ENCODE peak calls at places on chromosomes 11 and 22, in six cellular contexts. One of them, this sample, is unnamed.

GRCh38 chr22:27329966-27330645 is 471.4 kb downstream of the MN1 start:
- DNase-seq in SJCRH30: no peak
- DNase-seq in aorta: no peak
- DNase-seq in suprapubic skin: no peak
- DNase-seq in thoracic aorta: no peak
- DNase-seq in CD8-positive, alpha-beta memory T cell: no peak
- DNase-seq in this sample: no peak

GRCh38 chr11:4187055-4187988 is 92.7 kb downstream of the RRM1 start:
- DNase-seq in aorta: peak
- DNase-seq in CD8-positive, alpha-beta memory T cell: peak
- DNase-seq in suprapubic skin: peak
- DNase-seq in thoracic aorta: peak
- DNase-seq in SJCRH30: peak
- DNase-seq in this sample: peak

GRCh38 chr11:81237139-81237538 is 1496.5 kb downstream of the FAM181B start:
- DNase-seq in aorta: no peak
- DNase-seq in thoracic aorta: no peak
- DNase-seq in suprapubic skin: no peak
- DNase-seq in CD8-positive, alpha-beta memory T cell: no peak
- DNase-seq in SJCRH30: peak
- DNase-seq in this sample: no peak

GRCh38 chr11:132631956-132632355 is 900.3 kb downstream of the OPCML start:
- DNase-seq in suprapubic skin: no peak
- DNase-seq in thoracic aorta: no peak
- DNase-seq in aorta: no peak
- DNase-seq in CD8-positive, alpha-beta memory T cell: no peak
- DNase-seq in SJCRH30: no peak
- DNase-seq in this sample: no peak

GRCh38 chr11:118607401-118608267 is at the start of gene PHLDB1:
- DNase-seq in SJCRH30: peak
- DNase-seq in suprapubic skin: no peak
- DNase-seq in CD8-positive, alpha-beta memory T cell: peak
- DNase-seq in thoracic aorta: no peak
- DNase-seq in aorta: peak
- DNase-seq in this sample: peak

GRCh38 chr11:67071420-67072284 is 15.0 kb downstream of the RHOD start:
- DNase-seq in CD8-positive, alpha-beta memory T cell: peak
- DNase-seq in thoracic aorta: no peak
- DNase-seq in aorta: peak
- DNase-seq in SJCRH30: peak
- DNase-seq in suprapubic skin: no peak
- DNase-seq in this sample: peak

GRCh38 chr11:66717925-66718319 is 11.1 kb downstream of the SPTBN2 start:
- DNase-seq in suprapubic skin: no peak
- DNase-seq in thoracic aorta: no peak
- DNase-seq in CD8-positive, alpha-beta memory T cell: no peak
- DNase-seq in SJCRH30: no peak
- DNase-seq in aorta: no peak
- DNase-seq in this sample: no peak

GRCh38 chr22:27561301-27561820 is 240.2 kb downstream of the MN1 start:
- DNase-seq in aorta: no peak
- DNase-seq in suprapubic skin: no peak
- DNase-seq in thoracic aorta: no peak
- DNase-seq in CD8-positive, alpha-beta memory T cell: no peak
- DNase-seq in SJCRH30: peak
- DNase-seq in this sample: no peak

GRCh38 chr11:117187799-117188481 is 9.4 kb downstream of the SIDT2 start:
- DNase-seq in CD8-positive, alpha-beta memory T cell: no peak
- DNase-seq in SJCRH30: no peak
- DNase-seq in suprapubic skin: no peak
- DNase-seq in thoracic aorta: no peak
- DNase-seq in aorta: peak
- DNase-seq in this sample: no peak

GRCh38 chr11:120222916-120223315 is 12.1 kb downstream of the OAF start:
- DNase-seq in thoracic aorta: no peak
- DNase-seq in suprapubic skin: no peak
- DNase-seq in aorta: no peak
- DNase-seq in SJCRH30: no peak
- DNase-seq in CD8-positive, alpha-beta memory T cell: no peak
- DNase-seq in this sample: no peak

GRCh38 chr11:69102732-69103615 is 52.8 kb upstream of the SMIM38 start:
- DNase-seq in aorta: no peak
- DNase-seq in CD8-positive, alpha-beta memory T cell: no peak
- DNase-seq in thoracic aorta: no peak
- DNase-seq in SJCRH30: peak
- DNase-seq in suprapubic skin: no peak
- DNase-seq in this sample: no peak

GRCh38 chr11:105699203-105699602 is 89.3 kb downstream of the GRIA4 start:
- DNase-seq in suprapubic skin: no peak
- DNase-seq in SJCRH30: no peak
- DNase-seq in CD8-positive, alpha-beta memory T cell: no peak
- DNase-seq in aorta: no peak
- DNase-seq in thoracic aorta: no peak
- DNase-seq in this sample: no peak

GRCh38 chr11:67272327-67273259 is 6.3 kb downstream of the GRK2 start:
- DNase-seq in thoracic aorta: no peak
- DNase-seq in SJCRH30: no peak
- DNase-seq in suprapubic skin: no peak
- DNase-seq in aorta: peak
- DNase-seq in CD8-positive, alpha-beta memory T cell: no peak
- DNase-seq in this sample: peak

GRCh38 chr11:87871071-87871470 is 304.2 kb downstream of the RAB38 start:
- DNase-seq in SJCRH30: no peak
- DNase-seq in suprapubic skin: no peak
- DNase-seq in CD8-positive, alpha-beta memory T cell: no peak
- DNase-seq in aorta: no peak
- DNase-seq in thoracic aorta: no peak
- DNase-seq in this sample: no peak

GRCh38 chr22:37229805-37230672 is 14.0 kb downstream of the RAC2 start:
- DNase-seq in CD8-positive, alpha-beta memory T cell: peak
- DNase-seq in aorta: peak
- DNase-seq in suprapubic skin: no peak
- DNase-seq in SJCRH30: peak
- DNase-seq in thoracic aorta: no peak
- DNase-seq in this sample: peak

DNA sequence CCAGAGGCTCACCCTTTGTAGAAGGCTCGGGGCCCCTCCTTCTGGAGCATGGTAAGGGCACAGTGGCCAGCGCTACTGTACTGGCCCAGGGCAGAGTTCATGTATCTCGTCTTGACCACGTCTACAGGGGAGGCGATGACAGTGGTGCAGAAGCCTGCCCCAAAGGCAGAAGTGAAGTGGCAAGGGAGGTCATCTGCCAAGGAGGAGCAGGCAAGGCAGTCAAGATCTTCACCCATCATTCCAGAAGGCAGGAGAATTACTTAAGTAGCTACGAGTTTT is 7.2 kb downstream of the UCP2 start:
- DNase-seq in SJCRH30: no peak
- DNase-seq in suprapubic skin: no peak
- DNase-seq in CD8-positive, alpha-beta memory T cell: no peak
- DNase-seq in thoracic aorta: no peak
- DNase-seq in aorta: peak
- DNase-seq in this sample: no peak
- H3K27ac ChIP-seq in SJCRH30: no peak
- H3K27ac ChIP-seq in suprapubic skin: no peak
- H3K27ac ChIP-seq in CD8-positive, alpha-beta memory T cell: no peak
- H3K27ac ChIP-seq in thoracic aorta: no peak
- H3K27ac ChIP-seq in aorta: no peak
- H3K27ac ChIP-seq in this sample: no peak

GRCh38 chr11:46348986-46349401 is 1.7 kb downstream of the DGKZ start:
- DNase-seq in suprapubic skin: no peak
- DNase-seq in thoracic aorta: no peak
- DNase-seq in SJCRH30: no peak
- DNase-seq in CD8-positive, alpha-beta memory T cell: peak
- DNase-seq in aorta: no peak
- DNase-seq in this sample: no peak
- H3K27ac ChIP-seq in suprapubic skin: peak
- H3K27ac ChIP-seq in thoracic aorta: no peak
- H3K27ac ChIP-seq in SJCRH30: no peak
- H3K27ac ChIP-seq in CD8-positive, alpha-beta memory T cell: peak
- H3K27ac ChIP-seq in aorta: no peak
- H3K27ac ChIP-seq in this sample: no peak

GRCh38 chr11:13897606-13898276 is 64.8 kb upstream of the SPON1 start:
- DNase-seq in suprapubic skin: no peak
- DNase-seq in SJCRH30: no peak
- DNase-seq in thoracic aorta: no peak
- DNase-seq in aorta: no peak
- DNase-seq in CD8-positive, alpha-beta memory T cell: no peak
- DNase-seq in this sample: no peak
- H3K27ac ChIP-seq in suprapubic skin: no peak
- H3K27ac ChIP-seq in SJCRH30: no peak
- H3K27ac ChIP-seq in thoracic aorta: no peak
- H3K27ac ChIP-seq in aorta: no peak
- H3K27ac ChIP-seq in CD8-positive, alpha-beta memory T cell: no peak
- H3K27ac ChIP-seq in this sample: no peak

DNA sequence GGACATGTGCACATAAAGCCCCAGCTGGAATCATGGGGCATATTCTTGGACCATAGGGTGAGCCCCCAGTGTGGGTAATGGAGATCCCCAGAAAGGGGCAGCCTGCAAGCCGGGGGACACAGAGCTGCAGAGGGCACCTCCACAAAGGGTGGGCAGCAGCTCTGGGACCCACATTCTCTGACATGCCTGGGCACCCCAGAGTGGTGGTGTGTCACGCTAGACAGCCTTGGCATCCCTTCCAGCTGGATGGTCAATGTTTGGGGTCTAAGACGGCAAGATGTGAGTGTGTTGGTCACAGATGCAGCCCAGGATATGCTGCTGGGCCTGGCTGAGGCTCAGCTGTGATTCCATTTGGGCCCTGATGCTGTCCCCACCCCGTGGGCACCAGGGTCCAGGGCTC is 9.7 kb downstream of the ADORA2A start:
- DNase-seq in SJCRH30: no peak
- DNase-seq in aorta: no peak
- DNase-seq in thoracic aorta: no peak
- DNase-seq in CD8-positive, alpha-beta memory T cell: no peak
- DNase-seq in suprapubic skin: no peak
- DNase-seq in this sample: no peak
- H3K27ac ChIP-seq in SJCRH30: no peak
- H3K27ac ChIP-seq in aorta: no peak
- H3K27ac ChIP-seq in thoracic aorta: no peak
- H3K27ac ChIP-seq in CD8-positive, alpha-beta memory T cell: no peak
- H3K27ac ChIP-seq in suprapubic skin: no peak
- H3K27ac ChIP-seq in this sample: no peak

DNA sequence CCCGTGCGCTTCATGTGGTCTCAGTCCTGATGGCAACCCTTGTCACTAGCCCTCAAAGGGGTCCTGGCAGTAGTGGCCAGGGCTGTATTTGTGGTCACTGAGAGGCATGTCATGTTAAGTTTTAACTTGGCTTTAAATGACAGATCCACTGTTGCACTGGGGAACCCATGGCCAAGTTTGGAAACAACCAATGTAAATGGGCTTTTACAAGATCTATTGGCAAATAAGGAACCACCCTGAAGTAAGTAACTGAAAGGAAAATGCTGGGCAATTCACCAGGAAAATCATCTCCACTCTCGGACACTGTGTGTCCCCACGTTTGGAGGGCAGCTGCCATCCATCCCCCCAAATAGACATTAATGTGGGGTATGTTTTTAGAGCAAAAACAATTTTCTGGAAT is 8.4 kb downstream of the YPEL1 start:
- DNase-seq in suprapubic skin: no peak
- DNase-seq in aorta: no peak
- DNase-seq in thoracic aorta: no peak
- DNase-seq in SJCRH30: no peak
- DNase-seq in CD8-positive, alpha-beta memory T cell: no peak
- DNase-seq in this sample: no peak
- H3K27ac ChIP-seq in suprapubic skin: no peak
- H3K27ac ChIP-seq in aorta: no peak
- H3K27ac ChIP-seq in thoracic aorta: no peak
- H3K27ac ChIP-seq in SJCRH30: no peak
- H3K27ac ChIP-seq in CD8-positive, alpha-beta memory T cell: no peak
- H3K27ac ChIP-seq in this sample: no peak

GRCh38 chr22:38740116-38740723 is 15.6 kb downstream of the SUN2 start:
- DNase-seq in suprapubic skin: no peak
- DNase-seq in thoracic aorta: no peak
- DNase-seq in CD8-positive, alpha-beta memory T cell: no peak
- DNase-seq in SJCRH30: no peak
- DNase-seq in aorta: no peak
- DNase-seq in this sample: peak
- H3K27ac ChIP-seq in suprapubic skin: no peak
- H3K27ac ChIP-seq in thoracic aorta: no peak
- H3K27ac ChIP-seq in CD8-positive, alpha-beta memory T cell: no peak
- H3K27ac ChIP-seq in SJCRH30: no peak
- H3K27ac ChIP-seq in aorta: no peak
- H3K27ac ChIP-seq in this sample: no peak

GRCh38 chr11:130652671-130653335 is 204.4 kb downstream of the ADAMTS15 start:
- DNase-seq in aorta: peak
- DNase-seq in thoracic aorta: no peak
- DNase-seq in SJCRH30: no peak
- DNase-seq in CD8-positive, alpha-beta memory T cell: no peak
- DNase-seq in suprapubic skin: peak
- DNase-seq in this sample: peak
- H3K27ac ChIP-seq in aorta: peak
- H3K27ac ChIP-seq in thoracic aorta: peak
- H3K27ac ChIP-seq in SJCRH30: no peak
- H3K27ac ChIP-seq in CD8-positive, alpha-beta memory T cell: no peak
- H3K27ac ChIP-seq in suprapubic skin: peak
- H3K27ac ChIP-seq in this sample: peak